ENCODE peak calls at places on chromosomes 16 and 17, in ten cellular contexts. A is K562, N is endothelial cell of umbilical vein, X is H1, U is SK-N-MC, M is neural progenitor cell, D is PC-3, T is GM23248, W is keratinocyte, Q is HCT116. K is an unnamed sample.

GRCh38 chr16:751152-752007 is 9.2 kb upstream of the MSLN start:
- DNase-seq in A (no peak), N (no peak), X (no peak), U (no peak), M (peak), D (no peak), T (no peak), W (no peak), Q (no peak), K (no peak)

GRCh38 chr17:29038511-29039300 is 4.2 kb upstream of the PIPOX start:
- DNase-seq in A (no peak), N (no peak), X (no peak), U (peak), M (peak), D (no peak), T (no peak), W (no peak), Q (no peak), K (peak)

GRCh38 chr17:3960764-3961163 is 3.5 kb downstream of the ATP2A3 start:
- DNase-seq in A (no peak), N (no peak), X (no peak), U (no peak), M (no peak), D (no peak), T (peak), W (no peak), Q (no peak), K (peak)

GRCh38 chr17:42275527-42276358 is 448 bp downstream of the STAT5B start:
- DNase-seq in A (peak), N (peak), X (no peak), U (no peak), M (peak), D (no peak), T (no peak), W (no peak), Q (no peak), K (peak)

GRCh38 chr17:65170839-65171238 is 33.7 kb downstream of the RGS9 start:
- DNase-seq in A (no peak), N (peak), X (no peak), U (no peak), M (no peak), D (peak), T (no peak), W (no peak), Q (no peak), K (peak)

GRCh38 chr17:33389506-33390141 is 96.5 kb upstream of the ASIC2 start:
- DNase-seq in A (no peak), N (no peak), X (no peak), U (no peak), M (no peak), D (no peak), T (no peak), W (no peak), Q (no peak), K (peak)

GRCh38 chr16:57194512-57194911 is 8.4 kb downstream of the RSPRY1 start:
- DNase-seq in A (peak), N (peak), X (no peak), U (no peak), M (no peak), D (peak), T (peak), W (no peak), Q (peak), K (peak)

GRCh38 chr17:29565643-29566472 is 979 bp downstream of the ABHD15 start:
- DNase-seq in A (no peak), N (peak), X (no peak), U (no peak), M (peak), D (no peak), T (peak), W (no peak), Q (peak), K (no peak)

GRCh38 chr16:17515421-17516210 is 44.9 kb upstream of the XYLT1 start:
- DNase-seq in A (no peak), N (no peak), X (no peak), U (no peak), M (no peak), D (no peak), T (peak), W (peak), Q (no peak), K (peak)

GRCh38 chr16:30003670-30004423 is 7.0 kb downstream of the DOC2A start:
- DNase-seq in A (no peak), N (no peak), X (no peak), U (no peak), M (no peak), D (no peak), T (no peak), W (no peak), Q (no peak), K (no peak)

GRCh38 chr17:80446645-80447405 is 29.6 kb downstream of the NPTX1 start:
- DNase-seq in A (no peak), N (no peak), X (no peak), U (no peak), M (no peak), D (peak), T (peak), W (no peak), Q (no peak), K (no peak)

GRCh38 chr16:13390093-13390985 is 488.9 kb downstream of the SHISA9 start:
- DNase-seq in A (no peak), N (no peak), X (no peak), U (no peak), M (no peak), D (no peak), T (no peak), W (no peak), Q (no peak), K (no peak)

GRCh38 chr17:7809086-7809790 is 24.8 kb upstream of the KDM6B start:
- DNase-seq in A (no peak), N (no peak), X (no peak), U (no peak), M (no peak), D (peak), T (no peak), W (no peak), Q (no peak), K (no peak)

GRCh38 chr17:5097101-5097834 is 14.4 kb downstream of the ZNF232 start:
- DNase-seq in A (no peak), N (no peak), X (peak), U (no peak), M (peak), D (no peak), T (no peak), W (no peak), Q (no peak), K (no peak)

GRCh38 chr16:48276102-48276501 is 28.8 kb upstream of the ABCC11 start:
- DNase-seq in A (no peak), N (peak), X (no peak), U (no peak), M (no peak), D (no peak), T (no peak), W (no peak), Q (no peak), K (peak)

GRCh38 chr17:20092973-20093626 is 83.9 kb downstream of the SPECC1 start:
- DNase-seq in A (no peak), N (no peak), X (no peak), U (no peak), M (no peak), D (no peak), T (no peak), W (no peak), Q (no peak), K (no peak)

GRCh38 chr17:30922235-30922993 is 669 bp downstream of the ADAP2 start:
- DNase-seq in A (no peak), N (no peak), X (no peak), U (no peak), M (peak), D (no peak), T (peak), W (no peak), Q (no peak), K (no peak)

GRCh38 chr17:42241871-42242270 is 34.3 kb downstream of the STAT5B start:
- DNase-seq in A (no peak), N (no peak), X (no peak), U (no peak), M (no peak), D (no peak), T (no peak), W (no peak), Q (no peak), K (no peak)

GRCh38 chr16:6341993-6342392 is 990.7 kb upstream of the RBFOX1 start:
- DNase-seq in A (no peak), N (no peak), X (no peak), U (no peak), M (peak), D (no peak), T (no peak), W (no peak), Q (no peak), K (no peak)

GRCh38 chr16:31050280-31051030 is 17.1 kb downstream of the STX4 start:
- DNase-seq in A (no peak), N (no peak), X (no peak), U (no peak), M (no peak), D (no peak), T (no peak), W (no peak), Q (no peak), K (no peak)

GRCh38 chr17:21460358-21460757 is 84.2 kb downstream of the KCNJ12 start:
- DNase-seq in A (no peak), N (peak), X (no peak), U (no peak), M (no peak), D (peak), T (no peak), W (no peak), Q (no peak), K (no peak)

GRCh38 chr16:11677959-11678881 is 10.0 kb downstream of the SNN start:
- DNase-seq in A (no peak), N (no peak), X (no peak), U (no peak), M (no peak), D (no peak), T (no peak), W (no peak), Q (no peak), K (no peak)

GRCh38 chr17:69909389-69909788 is 165.6 kb upstream of the KCNJ16 start:
- DNase-seq in A (no peak), N (no peak), X (no peak), U (no peak), M (no peak), D (no peak), T (peak), W (no peak), Q (no peak), K (no peak)

GRCh38 chr16:4944333-4945281 is 7.7 kb upstream of the PPL start:
- DNase-seq in A (peak), N (peak), X (no peak), U (no peak), M (no peak), D (peak), T (peak), W (peak), Q (peak), K (peak)

GRCh38 chr17:78272181-78272913 is 40.9 kb downstream of the TMEM235 start:
- DNase-seq in A (peak), N (no peak), X (no peak), U (no peak), M (peak), D (peak), T (no peak), W (peak), Q (no peak), K (peak)

GRCh38 chr16:84501077-84501735 is 3.3 kb downstream of the MEAK7 start:
- DNase-seq in A (no peak), N (no peak), X (no peak), U (no peak), M (no peak), D (peak), T (peak), W (peak), Q (peak), K (peak)

GRCh38 chr17:17971431-17972125 is 622 bp downstream of the TOM1L2 start:
- DNase-seq in A (no peak), N (peak), X (no peak), U (no peak), M (peak), D (no peak), T (peak), W (no peak), Q (no peak), K (no peak)

GRCh38 chr16:4415538-4416199 is 727 bp downstream of the CORO7 start:
- DNase-seq in A (peak), N (peak), X (no peak), U (no peak), M (peak), D (peak), T (peak), W (no peak), Q (no peak), K (no peak)

GRCh38 chr17:67194134-67194533 is 50.9 kb downstream of the HELZ start:
- DNase-seq in A (no peak), N (peak), X (no peak), U (no peak), M (no peak), D (no peak), T (peak), W (no peak), Q (no peak), K (peak)

GRCh38 chr16:12157510-12158093 is 181.1 kb downstream of the SNX29 start:
- DNase-seq in A (no peak), N (no peak), X (no peak), U (no peak), M (no peak), D (peak), T (peak), W (no peak), Q (no peak), K (peak)

DNA sequence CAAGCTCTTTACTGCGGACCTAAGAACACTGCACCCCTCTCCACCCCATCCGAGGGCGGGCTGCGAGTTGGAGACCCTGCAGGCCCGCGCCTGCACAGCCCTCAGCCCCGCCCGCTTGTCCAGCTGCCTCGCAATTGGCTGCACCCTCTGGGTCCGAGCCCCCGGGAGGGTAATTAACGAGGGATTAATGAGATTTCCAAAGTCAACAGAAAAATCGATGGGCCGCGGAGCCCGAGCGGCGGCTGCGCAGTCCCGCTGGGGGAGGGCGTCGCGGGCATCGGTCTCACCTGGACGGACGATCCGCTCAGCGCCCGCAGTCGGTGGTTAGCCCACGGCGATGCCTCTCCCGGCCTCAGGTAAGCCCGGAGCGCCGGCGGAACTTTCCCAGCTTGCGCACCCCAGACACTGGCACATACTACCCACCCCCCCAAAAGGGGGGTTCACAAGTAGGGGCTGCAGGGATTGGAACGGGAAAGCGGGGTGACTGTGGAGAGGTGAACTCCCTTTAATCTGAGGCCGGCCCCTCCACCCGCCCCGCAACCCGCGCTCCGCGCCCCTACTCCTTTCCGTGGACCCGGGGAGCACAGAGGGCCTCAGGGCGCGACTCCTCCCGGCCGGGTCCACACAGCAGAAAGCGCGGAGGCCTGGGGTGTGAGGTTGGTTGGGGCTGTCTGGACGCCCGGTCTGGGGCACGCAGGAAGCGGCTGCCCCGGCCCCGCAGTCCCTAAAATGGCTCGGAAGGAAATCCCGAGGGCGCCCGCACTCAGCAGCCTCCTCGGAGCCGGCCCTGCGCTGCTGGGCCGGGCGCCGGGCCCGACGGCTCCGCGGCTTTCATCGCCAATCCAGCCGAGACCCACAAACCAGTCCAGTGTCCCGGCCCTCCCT is at the start of gene OTOP3:
- DNase-seq in A (no peak), N (no peak), X (no peak), U (no peak), M (peak), D (no peak), T (peak), W (no peak), Q (no peak), K (no peak)
- TF ChIP-seq EZH2 in A (no peak), N (peak), X (peak), U (peak), M (peak), D (peak), T (peak), W (peak), Q (no peak), K (peak)

GRCh38 chr17:39627717-39628516 is 1.2 kb downstream of the PPP1R1B start:
- DNase-seq in A (no peak), N (no peak), X (no peak), U (no peak), M (peak), D (no peak), T (no peak), W (no peak), Q (no peak), K (no peak)

GRCh38 chr17:39628655-39629493 is 2.1 kb downstream of the PPP1R1B start:
- DNase-seq in A (no peak), N (no peak), X (no peak), U (no peak), M (no peak), D (no peak), T (no peak), W (no peak), Q (no peak), K (no peak)

GRCh38 chr17:39631403-39631802 is 4.7 kb downstream of the PPP1R1B start:
- DNase-seq in A (no peak), N (no peak), X (no peak), U (no peak), M (no peak), D (peak), T (no peak), W (no peak), Q (no peak), K (no peak)

GRCh38 chr17:39629894-39630293 is 3.1 kb downstream of the PPP1R1B start:
- DNase-seq in A (no peak), N (no peak), X (no peak), U (no peak), M (no peak), D (no peak), T (no peak), W (no peak), Q (no peak), K (no peak)

GRCh38 chr17:39629494-39629880 is 2.7 kb downstream of the PPP1R1B start:
- DNase-seq in A (no peak), N (no peak), X (no peak), U (no peak), M (no peak), D (no peak), T (no peak), W (no peak), Q (no peak), K (no peak)
- TF ChIP-seq EZH2 in A (no peak), N (no peak), X (no peak), U (no peak), M (no peak), D (no peak), T (no peak), W (no peak), Q (no peak), K (no peak)

DNA sequence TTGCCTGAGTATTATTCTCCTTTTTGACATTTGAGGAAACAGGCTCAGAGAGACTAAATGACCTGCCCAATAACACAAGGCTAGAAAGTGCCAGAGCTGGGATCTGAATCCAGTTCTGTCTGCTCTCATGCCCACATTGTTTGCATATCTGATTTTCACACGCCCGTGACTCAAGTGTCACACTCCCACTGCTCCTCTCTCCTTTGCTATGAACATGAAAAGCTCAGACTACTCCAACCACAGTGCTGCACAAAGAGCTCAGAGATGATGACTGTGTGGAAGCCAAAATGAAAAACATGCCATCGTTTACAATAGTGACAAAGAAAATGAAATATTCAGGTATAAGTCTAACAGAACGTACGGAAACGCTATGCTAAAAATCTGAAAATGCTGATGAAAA is 107.9 kb downstream of the SMG6 start:
- DNase-seq in A (no peak), N (no peak), X (no peak), U (no peak), M (no peak), D (peak), T (peak), W (no peak), Q (no peak), K (peak)
- TF ChIP-seq EZH2 in A (no peak), N (no peak), X (no peak), U (no peak), M (no peak), D (no peak), T (no peak), W (no peak), Q (no peak), K (no peak)

GRCh38 chr16:86502856-86503748 is 7.2 kb upstream of the FOXF1 start:
- DNase-seq in A (no peak), N (no peak), X (no peak), U (no peak), M (peak), D (no peak), T (peak), W (no peak), Q (no peak), K (no peak)
- TF ChIP-seq EZH2 in A (no peak), N (peak), X (peak), U (peak), M (peak), D (no peak), T (peak), W (peak), Q (no peak), K (peak)

GRCh38 chr17:76384987-76385891 is 830 bp downstream of the SPHK1 start:
- DNase-seq in A (peak), N (peak), X (no peak), U (no peak), M (peak), D (peak), T (peak), W (no peak), Q (no peak), K (peak)
- TF ChIP-seq EZH2 in A (no peak), N (no peak), X (peak), U (no peak), M (peak), D (no peak), T (no peak), W (no peak), Q (no peak), K (no peak)

DNA sequence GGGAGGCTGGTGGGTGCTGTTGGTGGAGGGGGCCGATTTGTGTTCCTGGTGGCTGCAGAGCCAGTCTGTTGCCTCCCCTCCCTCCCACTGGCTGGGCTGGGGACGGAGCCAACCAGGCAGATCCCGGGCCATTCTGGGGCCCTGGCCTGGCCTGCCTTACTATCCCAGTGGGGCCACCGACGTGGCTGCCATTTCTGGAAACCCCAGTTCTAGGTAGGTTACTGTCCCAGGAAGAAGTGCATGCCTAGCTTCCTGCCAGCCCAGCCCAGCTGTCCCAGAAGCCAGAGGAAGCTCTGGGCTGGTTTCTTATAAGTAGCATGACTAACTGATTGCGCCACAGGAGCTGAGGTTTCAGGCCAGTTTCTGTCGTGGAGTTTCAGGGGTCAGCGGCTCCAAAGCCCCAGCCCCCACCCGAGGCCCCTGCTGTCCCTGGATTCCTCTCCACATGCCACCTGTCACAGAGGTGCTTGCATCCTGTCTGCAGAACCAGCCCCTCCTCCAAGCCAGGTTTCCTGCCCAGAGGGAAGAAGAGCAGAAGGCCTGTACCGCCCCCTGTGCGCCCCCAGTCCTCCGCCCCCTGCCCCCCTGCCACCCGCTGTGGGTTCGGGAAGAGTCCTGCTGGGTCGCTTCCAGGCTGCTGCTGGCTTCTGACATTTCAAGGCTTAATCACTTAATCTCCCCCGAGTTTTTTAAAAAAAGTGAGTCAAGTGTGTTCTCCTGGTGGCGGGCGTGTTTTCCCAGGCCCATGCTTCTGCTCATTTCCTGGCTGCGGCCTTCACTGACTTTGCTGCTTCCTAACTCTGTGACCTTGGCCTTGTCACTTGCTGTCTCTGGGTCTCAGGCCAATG is 13.2 kb downstream of the IL4R start:
- DNase-seq in A (no peak), N (peak), X (peak), U (peak), M (peak), D (peak), T (peak), W (peak), Q (peak), K (peak)
- TF ChIP-seq EZH2 in A (no peak), N (no peak), X (no peak), U (no peak), M (no peak), D (no peak), T (no peak), W (no peak), Q (no peak), K (no peak)